ENCODE peak calls at places on chromosomes 16 and 17, in eight cellular contexts. J, R, P, M, K, X, E and S are unnamed samples.

GRCh38 chr16:79037429-79038373 is 562.8 kb downstream of the MAF start:
- DNase-seq in E (no peak), P (no peak), M (no peak), X (no peak), J (no peak), K (no peak), R (peak), S (no peak)

GRCh38 chr17:18963126-18964017 is 11.4 kb downstream of the SLC5A10 start:
- DNase-seq in M (no peak), P (no peak), E (peak), J (no peak), X (no peak), R (no peak), K (no peak), S (no peak)

GRCh38 chr17:81468765-81469121 is 43.9 kb downstream of the ACTG1 start:
- DNase-seq in P (no peak), J (no peak), E (no peak), K (no peak), R (no peak), X (no peak), M (no peak), S (no peak)

GRCh38 chr17:29115906-29116651 is 64.1 kb downstream of the MYO18A start:
- DNase-seq in K (peak), J (peak), E (no peak), P (peak), M (no peak), X (peak), R (no peak), S (peak)

GRCh38 chr17:63976702-63977101 is 4.0 kb upstream of the SCN4A start:
- DNase-seq in E (no peak), X (no peak), K (no peak), J (no peak), R (no peak), P (no peak), M (no peak), S (no peak)

GRCh38 chr17:43701318-43701743 is 39.6 kb upstream of the MEOX1 start:
- DNase-seq in R (no peak), X (no peak), E (peak), M (no peak), K (peak), J (peak), P (no peak), S (peak)

GRCh38 chr16:74563828-74564263 is 43.1 kb downstream of the GLG1 start:
- DNase-seq in K (peak), J (peak), P (no peak), E (no peak), R (no peak), M (peak), X (peak), S (no peak)

GRCh38 chr17:1231456-1231855 is 38.8 kb upstream of the BHLHA9 start:
- DNase-seq in E (peak), K (no peak), X (peak), M (peak), J (peak), P (no peak), R (peak), S (no peak)

GRCh38 chr16:59733321-59733720 is 999.2 kb upstream of the GOT2 start:
- DNase-seq in J (no peak), R (no peak), K (no peak), M (no peak), P (no peak), E (no peak), X (no peak), S (no peak)

GRCh38 chr17:4499431-4500187 is 928 bp downstream of the SPNS2 start:
- DNase-seq in J (no peak), P (peak), R (peak), X (no peak), M (no peak), E (no peak), K (no peak), S (no peak)

GRCh38 chr16:56589141-56590039 is at the start of gene MT3:
- DNase-seq in J (no peak), E (peak), P (no peak), R (peak), K (no peak), X (no peak), M (no peak), S (no peak)

GRCh38 chr17:44331249-44331760 is 6.7 kb upstream of the SLC25A39 start:
- DNase-seq in J (peak), K (peak), P (peak), R (no peak), E (peak), M (peak), X (peak), S (peak)

GRCh38 chr17:9798724-9799123 is 7.3 kb upstream of the DHRS7C start:
- DNase-seq in X (peak), P (no peak), J (no peak), M (no peak), R (no peak), E (no peak), K (no peak), S (no peak)

GRCh38 chr16:15548482-15548891 is 94.5 kb downstream of the MARF1 start:
- DNase-seq in M (no peak), K (peak), R (no peak), P (peak), E (no peak), J (no peak), X (no peak), S (no peak)

GRCh38 chr16:86462334-86463084 is 47.8 kb upstream of the FOXF1 start:
- DNase-seq in R (peak), E (peak), J (no peak), K (peak), P (no peak), X (peak), M (no peak), S (no peak)

GRCh38 chr16:65154321-65154720 is 32.5 kb upstream of the CDH11 start:
- DNase-seq in M (no peak), E (no peak), J (no peak), K (no peak), R (no peak), X (no peak), P (no peak), S (no peak)

GRCh38 chr17:47757416-47757815 is 24.4 kb downstream of the TBX21 start:
- DNase-seq in K (no peak), J (no peak), R (no peak), X (no peak), M (no peak), E (no peak), P (no peak), S (no peak)

GRCh38 chr16:84391151-84391873 is 23.0 kb downstream of the ATP2C2 start:
- DNase-seq in M (no peak), R (no peak), E (no peak), J (peak), X (peak), P (no peak), K (peak), S (no peak)

GRCh38 chr17:56185905-56186783 is 32.9 kb downstream of the ANKFN1 start:
- DNase-seq in P (no peak), J (peak), X (peak), K (peak), M (no peak), R (no peak), E (no peak), S (no peak)

GRCh38 chr16:88605186-88606145 is 32.9 kb upstream of the IL17C start:
- DNase-seq in X (no peak), J (no peak), R (no peak), M (no peak), E (no peak), K (no peak), P (no peak), S (no peak)

GRCh38 chr17:30379303-30380105 is 777 bp downstream of the CPD start:
- DNase-seq in E (peak), X (no peak), R (peak), K (no peak), J (no peak), M (peak), P (peak), S (peak)

GRCh38 chr16:73725147-73725546 is 571.5 kb upstream of the PSMD7 start:
- DNase-seq in M (no peak), K (no peak), R (no peak), J (no peak), P (no peak), X (no peak), E (no peak), S (no peak)

GRCh38 chr17:46772013-46772878 is 46.2 kb downstream of the WNT3 start:
- DNase-seq in K (no peak), M (no peak), J (no peak), R (peak), E (peak), P (peak), X (no peak), S (peak)

GRCh38 chr17:74431568-74432483 is at the start of gene GPRC5C:
- DNase-seq in M (peak), J (peak), K (no peak), P (peak), X (peak), R (peak), E (peak), S (peak)

GRCh38 chr16:12672986-12673385 is 130.7 kb downstream of the CPPED1 start:
- DNase-seq in R (no peak), K (no peak), J (no peak), M (no peak), P (no peak), X (no peak), E (no peak), S (no peak)

GRCh38 chr17:44795928-44796327 is 34.2 kb downstream of the GJC1 start:
- DNase-seq in R (no peak), X (no peak), J (no peak), K (no peak), P (no peak), E (no peak), M (no peak), S (no peak)

GRCh38 chr17:77233635-77234334 is 93.0 kb downstream of the SEC14L1 start:
- DNase-seq in E (peak), K (peak), M (no peak), R (no peak), P (peak), X (peak), J (peak), S (peak)

GRCh38 chr16:75341934-75342811 is 90.7 kb upstream of the BCAR1 start:
- DNase-seq in J (peak), P (no peak), K (peak), X (peak), M (no peak), E (peak), R (no peak), S (no peak)

GRCh38 chr17:73639926-73640325 is 4.3 kb downstream of the SDK2 start:
- DNase-seq in X (no peak), E (peak), M (no peak), J (no peak), K (no peak), P (no peak), R (no peak), S (no peak)

GRCh38 chr17:58254803-58255202 is 16.4 kb downstream of the LPO start:
- DNase-seq in X (no peak), E (no peak), P (no peak), R (no peak), J (no peak), M (no peak), K (no peak), S (no peak)

GRCh38 chr17:82297280-82297803 is 20.1 kb downstream of the CD7 start:
- DNase-seq in E (peak), P (peak), R (peak), K (peak), J (peak), M (peak), X (peak), S (peak)

GRCh38 chr17:2303278-2304188 is at the start of the genes SMG6 and SRR:
- DNase-seq in M (peak), R (peak), P (peak), K (peak), E (peak), X (peak), J (peak), S (peak)

GRCh38 chr17:40097931-40098845 is 2.2 kb downstream of the NR1D1 start:
- DNase-seq in R (peak), E (peak), K (no peak), X (peak), J (peak), M (peak), P (no peak), S (no peak)

GRCh38 chr16:55502801-55503366 is 6.0 kb upstream of the LPCAT2 start:
- DNase-seq in K (peak), X (peak), M (peak), E (peak), P (no peak), R (peak), J (peak), S (peak)

GRCh38 chr16:25413962-25414361 is 156.3 kb upstream of the ZKSCAN2 start:
- DNase-seq in E (no peak), X (peak), R (no peak), K (no peak), P (no peak), J (no peak), M (no peak), S (no peak)

GRCh38 chr17:66667491-66668030 is 167.4 kb upstream of the CACNG5 start:
- DNase-seq in K (no peak), R (no peak), P (no peak), M (no peak), X (no peak), J (no peak), E (no peak), S (peak)

GRCh38 chr17:37447641-37448040 is 41.0 kb downstream of the TADA2A start:
- DNase-seq in R (no peak), M (no peak), P (peak), K (peak), E (no peak), X (peak), J (peak), S (no peak)

DNA sequence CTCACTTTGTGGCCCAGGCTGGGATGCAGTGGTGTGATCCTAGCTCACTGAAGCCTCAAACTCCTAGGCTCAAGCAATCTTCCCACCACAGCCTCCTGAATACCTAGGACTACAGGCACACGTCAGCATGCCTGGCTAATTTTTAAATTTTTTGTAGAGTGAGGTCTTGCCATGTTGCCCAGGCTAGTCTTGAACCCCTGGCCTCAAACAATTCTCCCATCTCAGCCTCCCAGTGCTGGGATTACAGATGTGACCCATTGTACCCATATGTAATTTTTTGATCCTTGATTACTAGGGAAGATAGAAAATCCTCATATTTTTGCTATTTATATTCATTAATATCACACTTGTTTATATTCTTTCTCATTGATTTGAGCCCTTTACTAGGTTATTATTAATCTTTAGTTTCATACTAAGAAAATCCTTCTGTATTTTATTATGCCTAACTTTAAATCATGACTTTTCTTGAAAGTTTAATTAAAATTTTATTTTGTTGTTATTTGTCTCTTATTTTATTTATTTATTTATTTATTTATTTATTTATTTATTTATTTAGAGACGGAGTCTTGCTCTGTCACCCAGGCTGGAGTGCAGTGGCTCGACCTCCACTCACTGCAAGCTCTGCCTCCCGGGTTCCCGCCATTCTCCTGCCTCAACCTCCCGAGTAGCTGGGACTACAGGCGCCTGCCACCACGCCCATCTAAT is 75.4 kb downstream of the BCAS3 start:
- DNase-seq in J (no peak), M (no peak), P (no peak), R (no peak), E (no peak), X (no peak), K (no peak), S (no peak)
- TF ChIP-seq CTCF in J (no peak), M (no peak), P (no peak), R (no peak), E (no peak), X (no peak), K (no peak), S (no peak)

GRCh38 chr16:53717577-53717976 is 13.6 kb downstream of the FTO start:
- DNase-seq in R (no peak), J (no peak), P (no peak), X (no peak), K (no peak), E (no peak), M (no peak), S (no peak)
- TF ChIP-seq CTCF in R (no peak), J (no peak), P (no peak), X (no peak), K (no peak), E (no peak), M (no peak), S (no peak)

GRCh38 chr16:28087140-28087660 is 23.7 kb upstream of the GSG1L start:
- DNase-seq in X (no peak), E (no peak), R (no peak), J (no peak), K (no peak), M (no peak), P (no peak), S (no peak)

GRCh38 chr16:28086496-28087139 is 23.1 kb upstream of the GSG1L start:
- DNase-seq in J (no peak), X (no peak), K (no peak), P (no peak), M (no peak), E (no peak), R (no peak), S (no peak)

GRCh38 chr16:28084209-28084608 is 20.7 kb upstream of the GSG1L start:
- DNase-seq in M (no peak), P (no peak), X (no peak), J (no peak), K (no peak), E (no peak), R (no peak), S (no peak)

GRCh38 chr16:28087675-28088285 is 24.3 kb upstream of the GSG1L start:
- DNase-seq in K (no peak), P (no peak), X (no peak), J (no peak), R (no peak), M (no peak), E (no peak), S (no peak)

DNA sequence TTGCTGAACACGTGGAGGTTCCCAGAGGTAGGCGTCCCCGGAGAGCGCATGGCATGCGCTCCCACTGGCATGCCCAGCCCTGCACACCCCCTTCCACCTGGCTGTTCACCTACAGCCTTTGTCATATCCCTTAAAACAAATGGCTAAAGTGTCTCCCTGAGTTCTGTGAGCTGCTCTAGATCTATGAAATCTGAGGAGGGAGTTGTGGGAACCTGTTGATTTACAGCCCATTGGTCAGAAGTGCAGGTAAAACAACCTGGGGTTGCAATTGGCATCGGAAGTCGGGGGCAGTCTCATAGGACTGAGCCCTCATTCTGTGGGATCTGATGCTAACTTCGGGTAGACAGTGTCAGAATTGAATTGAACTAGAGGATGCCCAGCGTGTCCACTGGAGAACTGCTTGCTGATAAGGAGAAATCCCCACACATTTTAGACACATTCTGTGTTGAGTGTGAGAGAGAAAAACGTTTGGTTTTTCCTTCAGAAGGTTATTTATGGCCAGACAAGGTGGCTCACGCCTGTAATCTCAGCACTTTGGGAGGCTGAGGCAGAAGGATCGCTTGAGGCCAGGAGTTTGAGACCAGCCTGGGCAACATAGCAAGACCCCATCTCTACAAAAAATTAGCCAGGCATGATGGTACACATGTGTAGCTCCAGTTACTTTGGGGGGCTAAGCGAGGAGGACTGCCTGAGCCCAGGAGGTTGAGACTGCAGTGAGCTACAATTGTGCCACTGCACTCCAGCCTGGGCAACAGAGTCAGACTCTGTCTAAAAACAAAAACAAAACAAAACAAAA is 22.1 kb upstream of the GSG1L start:
- DNase-seq in X (no peak), J (no peak), M (no peak), K (no peak), R (no peak), P (no peak), E (no peak), S (no peak)
- TF ChIP-seq CTCF in X (no peak), J (no peak), M (no peak), K (no peak), R (no peak), P (no peak), E (no peak), S (no peak)

GRCh38 chr17:80284631-80285030 is 24.0 kb downstream of the RNF213 start:
- DNase-seq in R (no peak), J (no peak), K (no peak), X (no peak), E (no peak), P (no peak), M (no peak), S (no peak)
- TF ChIP-seq CTCF in R (no peak), J (no peak), K (no peak), X (no peak), E (no peak), P (no peak), M (no peak), S (no peak)